ENCODE peak calls at places on chromosomes 16 and 17, in six cellular contexts. O, V, R, J, H and Q are unnamed samples.

GRCh38 chr16:16992986-16993783 is 477.6 kb downstream of the XYLT1 start:
- DNase-seq in O (no peak), V (peak; percentile 8), J (no peak), H (no peak), R (no peak), Q (no peak)

GRCh38 chr17:48374650-48375230 is 55.3 kb downstream of the SKAP1 start:
- DNase-seq in V (peak; percentile 30), O (peak; percentile 23), R (peak; percentile 14), J (no peak), H (peak; percentile 49), Q (peak; percentile 79)

GRCh38 chr17:3687949-3688614 is 7.9 kb downstream of the P2RX5 start:
- DNase-seq in O (no peak), R (no peak), H (no peak), V (no peak), J (no peak), Q (no peak)

GRCh38 chr17:163514-164103 is 17.8 kb downstream of the DOC2B start:
- DNase-seq in O (no peak), H (no peak), J (no peak), V (no peak), R (no peak), Q (no peak)

GRCh38 chr17:18937981-18938691 is 13.8 kb upstream of the SLC5A10 start:
- DNase-seq in R (no peak), O (no peak), V (no peak), H (no peak), J (no peak), Q (no peak)

GRCh38 chr17:38868095-38868967 is 1.5 kb upstream of the LASP1 start:
- DNase-seq in H (no peak), V (no peak), J (no peak), R (peak; percentile 55), O (no peak), Q (no peak)

GRCh38 chr16:83481589-83481988 is 326.2 kb upstream of the HSBP1 start:
- DNase-seq in J (no peak), V (no peak), R (no peak), O (no peak), H (no peak), Q (no peak)

GRCh38 chr17:65547253-65547670 is 14.2 kb downstream of the AXIN2 start:
- DNase-seq in O (no peak), V (no peak), R (no peak), J (no peak), H (no peak), Q (no peak)

GRCh38 chr17:80279895-80280294 is 19.2 kb downstream of the RNF213 start:
- DNase-seq in V (no peak), O (no peak), J (no peak), H (no peak), R (no peak), Q (peak; percentile 15)

GRCh38 chr17:83089322-83090156 is 10.1 kb downstream of the METRNL start:
- DNase-seq in J (no peak), R (no peak), H (no peak), V (no peak), O (no peak), Q (no peak)

GRCh38 chr17:56596741-56597494 is 3.4 kb downstream of the NOG start:
- DNase-seq in V (no peak), R (peak; percentile 30), O (no peak), J (peak; percentile 28), H (no peak), Q (peak; percentile 82)

GRCh38 chr17:8681175-8681949 is 50.8 kb upstream of the MYH10 start:
- DNase-seq in H (no peak), R (no peak), O (peak; percentile 4), V (no peak), J (no peak), Q (no peak)

GRCh38 chr17:57045868-57046671 is 39.0 kb upstream of the AKAP1 start:
- DNase-seq in H (no peak), V (peak; percentile 29), O (peak; percentile 76), J (no peak), R (peak; percentile 52), Q (no peak)

GRCh38 chr17:51015145-51015558 is 105.5 kb downstream of the SPAG9 start:
- DNase-seq in R (no peak), H (peak; percentile 57), O (no peak), J (no peak), V (no peak), Q (no peak)

GRCh38 chr17:71472809-71473789 is 647.7 kb upstream of the SOX9 start:
- DNase-seq in J (peak; percentile 12), H (peak; percentile 62), R (peak; percentile 36), O (peak; percentile 38), V (no peak), Q (peak; percentile 65)

GRCh38 chr17:72525225-72525988 is 404.6 kb downstream of the SOX9 start:
- DNase-seq in O (no peak), R (no peak), H (no peak), V (no peak), J (no peak), Q (no peak)

GRCh38 chr16:79274197-79274596 is 326.3 kb downstream of the MAF start:
- DNase-seq in O (no peak), H (no peak), V (no peak), R (no peak), J (no peak), Q (no peak)

GRCh38 chr17:8892338-8892690 is 24.8 kb upstream of the PIK3R6 start:
- DNase-seq in H (no peak), R (no peak), J (no peak), O (peak; percentile 77), V (peak; percentile 68), Q (no peak)

GRCh38 chr17:50176559-50177471 is 11.0 kb downstream of the SGCA start:
- DNase-seq in R (no peak), O (no peak), V (no peak), J (no peak), H (no peak), Q (no peak)

GRCh38 chr16:19119564-19119963 is 5.8 kb downstream of the ITPRIPL2 start:
- DNase-seq in O (no peak), R (no peak), V (peak; percentile 55), J (no peak), H (no peak), Q (no peak)

GRCh38 chr17:77725851-77726250 is 232.7 kb upstream of the TNRC6C start:
- DNase-seq in V (no peak), J (no peak), R (no peak), O (no peak), H (no peak), Q (no peak)

GRCh38 chr16:19524356-19524865 is 669 bp downstream of the CCP110 start:
- DNase-seq in J (no peak), O (peak; percentile 30), V (peak; percentile 4), H (no peak), R (no peak), Q (no peak)

GRCh38 chr17:75619506-75620431 is 13.5 kb upstream of the SMIM5 start:
- DNase-seq in H (no peak), R (peak; percentile 69), J (peak; percentile 70), V (no peak), O (peak; percentile 64), Q (peak; percentile 90)